ENCODE peak calls at places on chromosomes 7 and 10, in six cellular contexts. D is cardiac fibroblast; Q is PC-9; E is GM12865; W is CD8-positive, alpha-beta T cell; R is choroid plexus epithelial cell. A is an unnamed sample.

GRCh38 chr10:124547651-124548168 is 86.1 kb downstream of the LHPP start:
- DNase-seq in E (no peak), Q (no peak), R (peak), W (no peak), D (peak), A (no peak)

GRCh38 chr7:42744746-42745145 is 167.1 kb downstream of the C7orf25 start:
- DNase-seq in Q (no peak), W (no peak), E (no peak), R (no peak), D (no peak), A (no peak)

GRCh38 chr7:44147026-44147881 is 6.1 kb upstream of the MYL7 start:
- DNase-seq in R (no peak), E (no peak), Q (no peak), D (no peak), W (no peak), A (no peak)

GRCh38 chr7:40717242-40717641 is 582.4 kb downstream of the SUGCT start:
- DNase-seq in R (peak), Q (peak), W (no peak), D (peak), E (peak), A (no peak)

GRCh38 chr7:120059641-120060040 is 213.3 kb upstream of the KCND2 start:
- DNase-seq in R (no peak), E (no peak), D (no peak), Q (no peak), W (no peak), A (no peak)

GRCh38 chr7:51209426-51209825 is 107.2 kb downstream of the COBL start:
- DNase-seq in R (no peak), E (no peak), Q (no peak), W (no peak), D (no peak), A (no peak)

GRCh38 chr10:48473704-48474103 is 131.2 kb downstream of the ARHGAP22 start:
- DNase-seq in D (no peak), Q (no peak), E (no peak), W (no peak), R (no peak), A (no peak)

GRCh38 chr10:38043516-38043915 is 33.0 kb downstream of the ZNF33A start:
- DNase-seq in D (no peak), Q (no peak), W (no peak), R (no peak), E (no peak), A (no peak)

GRCh38 chr10:78765726-78766335 is 302.9 kb upstream of the ZMIZ1 start:
- DNase-seq in E (no peak), W (no peak), Q (no peak), D (no peak), R (no peak), A (no peak)

GRCh38 chr10:37732685-37733084 is 124.7 kb downstream of the ZNF248 start:
- DNase-seq in Q (no peak), R (no peak), D (peak), E (no peak), W (no peak), A (no peak)

DNA sequence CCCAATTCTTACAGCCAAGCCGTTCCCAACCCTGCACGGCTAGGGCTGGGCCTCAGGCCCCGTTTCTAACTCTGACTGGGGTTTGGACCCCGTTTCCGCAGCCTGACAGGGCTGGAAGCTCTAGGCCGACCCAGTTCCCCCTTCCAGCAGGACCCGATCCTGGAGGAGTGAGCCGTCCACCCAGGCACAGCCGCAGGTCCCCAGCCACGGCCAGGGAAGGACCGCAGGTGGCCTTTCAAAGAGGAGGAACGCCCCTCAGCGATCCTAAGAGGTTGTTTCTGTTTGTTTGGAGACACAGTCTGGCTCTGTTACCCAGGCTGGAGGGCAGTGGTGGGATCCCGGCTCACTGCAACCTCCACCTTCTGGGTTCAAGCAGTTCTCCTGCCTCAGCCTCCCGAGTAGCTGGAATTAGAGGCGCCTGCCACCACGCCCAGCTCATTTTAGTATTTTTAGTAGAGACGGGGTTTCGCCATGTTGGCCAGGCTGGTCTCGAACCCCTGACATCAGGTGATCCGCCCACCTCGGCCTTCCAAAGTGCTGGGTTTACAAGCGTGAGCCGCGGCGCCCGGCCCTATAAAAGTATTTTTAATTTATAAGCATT is 778 bp upstream of the GET4 start:
- DNase-seq in E (no peak), R (no peak), Q (no peak), W (no peak), D (no peak), A (no peak)
- H3K4me3 ChIP-seq in E (peak), R (peak), Q (peak), W (no peak), D (peak), A (peak)

GRCh38 chr10:104641150-104642000 is at the start of gene SORCS3:
- DNase-seq in R (no peak), E (no peak), D (no peak), W (no peak), Q (no peak), A (no peak)
- H3K4me3 ChIP-seq in R (no peak), E (no peak), D (no peak), W (no peak), Q (no peak), A (no peak)

GRCh38 chr10:62266611-62267010 is 2.0 kb downstream of the RTKN2 start:
- DNase-seq in D (no peak), R (no peak), W (no peak), E (no peak), Q (no peak), A (no peak)
- H3K4me3 ChIP-seq in D (no peak), R (no peak), W (no peak), E (no peak), Q (no peak), A (no peak)

DNA sequence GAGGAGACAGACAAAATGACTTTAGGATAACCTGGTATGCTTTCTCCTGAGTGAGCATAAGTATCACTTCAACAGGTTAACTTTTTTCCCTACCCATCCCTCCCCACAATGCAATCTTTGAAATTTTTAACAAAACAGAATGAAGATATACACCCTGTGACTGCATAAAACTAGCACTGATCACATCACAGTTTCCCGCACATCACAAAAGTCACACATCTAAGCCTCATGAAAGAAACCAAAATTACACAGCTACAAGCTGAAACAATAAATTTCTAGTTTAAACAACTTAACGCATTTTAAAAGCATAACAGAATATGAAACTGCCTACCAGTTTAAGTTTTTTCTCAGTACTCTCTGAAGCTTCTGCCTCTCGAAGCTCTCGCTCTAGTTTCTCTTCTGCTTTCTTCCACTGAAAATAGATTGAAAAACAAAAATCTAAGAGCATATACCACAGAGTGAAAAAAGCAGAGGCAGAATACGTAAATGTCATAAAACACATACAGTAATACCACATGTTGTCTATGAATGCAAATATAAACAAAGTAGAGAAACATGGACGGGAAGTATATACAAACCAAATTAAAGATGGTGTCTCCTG is 18.1 kb downstream of the NOC3L start:
- DNase-seq in Q (no peak), W (no peak), R (no peak), E (peak), D (no peak), A (no peak)
- H3K4me3 ChIP-seq in Q (no peak), W (no peak), R (no peak), E (peak), D (no peak), A (no peak)

DNA sequence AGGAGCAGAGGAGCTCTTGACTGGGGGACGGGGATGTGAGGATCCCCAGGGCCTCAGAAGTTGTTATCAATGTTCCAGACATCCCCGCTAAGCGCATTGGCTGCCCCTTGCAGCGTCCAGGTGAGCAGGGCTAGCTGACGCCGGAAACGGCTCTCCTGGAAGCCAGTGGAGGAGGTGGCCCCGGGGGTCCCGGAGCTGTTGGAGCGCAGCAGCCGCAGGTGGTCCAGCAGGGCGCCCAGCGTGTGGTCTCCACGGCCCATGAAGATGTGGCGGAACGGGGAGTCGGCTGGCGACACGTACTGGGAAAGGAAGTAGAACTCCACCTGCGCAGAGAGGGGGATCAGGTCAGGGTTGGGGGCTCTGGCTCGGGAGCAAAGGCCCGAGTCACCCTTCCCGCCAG is 8.5 kb downstream of the MOSPD3 start:
- DNase-seq in Q (no peak), E (no peak), W (no peak), R (no peak), D (no peak), A (no peak)
- H3K4me3 ChIP-seq in Q (no peak), E (no peak), W (no peak), R (no peak), D (no peak), A (no peak)

GRCh38 chr7:134290286-134290685 is 26.4 kb downstream of the SLC35B4 start:
- DNase-seq in Q (no peak), W (no peak), E (no peak), D (peak), R (peak), A (no peak)

GRCh38 chr7:134284952-134285351 is 31.8 kb downstream of the SLC35B4 start:
- DNase-seq in R (no peak), W (no peak), E (no peak), D (no peak), Q (no peak), A (no peak)

GRCh38 chr7:134293029-134293740 is 23.5 kb downstream of the SLC35B4 start:
- DNase-seq in E (peak), D (no peak), W (no peak), R (no peak), Q (no peak), A (no peak)

GRCh38 chr7:134288265-134288664 is 28.5 kb downstream of the SLC35B4 start:
- DNase-seq in Q (no peak), R (no peak), W (no peak), E (no peak), D (no peak), A (no peak)

DNA sequence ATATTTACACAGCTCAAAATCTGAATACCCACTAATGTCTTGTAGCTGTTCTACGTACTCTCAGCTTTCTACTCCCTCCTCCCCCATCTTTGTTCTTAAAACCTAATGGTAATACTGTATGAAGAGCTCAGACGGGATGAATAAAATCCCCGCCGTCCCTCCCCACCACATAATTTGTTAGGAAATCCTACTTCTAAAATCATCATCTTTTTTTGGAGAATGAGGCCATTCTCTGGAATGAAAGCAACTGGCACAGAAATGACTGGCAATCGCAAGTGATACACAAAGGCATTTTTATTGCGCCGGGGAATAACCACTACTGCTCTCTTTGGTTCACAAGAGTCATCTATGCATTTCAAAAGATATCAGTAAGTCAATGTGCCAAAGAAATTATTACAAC is 27.3 kb downstream of the SLC35B4 start:
- DNase-seq in R (no peak), Q (no peak), D (no peak), W (no peak), E (no peak), A (no peak)
- H3K4me3 ChIP-seq in R (no peak), Q (no peak), D (no peak), W (no peak), E (no peak), A (no peak)

DNA sequence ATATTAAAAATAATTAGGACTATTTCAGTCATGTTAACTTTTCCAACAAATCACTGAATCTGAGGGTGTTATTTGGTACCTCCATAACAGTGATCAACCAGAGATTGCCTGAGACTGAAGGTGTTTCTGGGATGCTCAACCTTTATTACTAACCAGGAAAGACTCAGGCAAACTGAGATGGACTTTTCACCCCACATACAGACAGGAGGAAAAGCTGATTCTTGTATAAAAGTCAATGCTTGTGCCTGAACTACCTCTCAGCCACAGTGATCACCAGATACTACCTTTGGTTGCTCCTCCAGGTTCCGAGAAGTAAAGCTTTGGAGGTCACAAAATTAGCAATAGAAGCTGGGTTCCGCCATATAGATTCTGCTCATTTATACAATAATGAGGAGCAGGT is 1.9 kb downstream of the AKR1C3 start:
- DNase-seq in D (no peak), W (no peak), R (no peak), E (no peak), Q (no peak), A (no peak)
- H3K4me3 ChIP-seq in D (peak), W (no peak), R (peak), E (no peak), Q (peak), A (no peak)

DNA sequence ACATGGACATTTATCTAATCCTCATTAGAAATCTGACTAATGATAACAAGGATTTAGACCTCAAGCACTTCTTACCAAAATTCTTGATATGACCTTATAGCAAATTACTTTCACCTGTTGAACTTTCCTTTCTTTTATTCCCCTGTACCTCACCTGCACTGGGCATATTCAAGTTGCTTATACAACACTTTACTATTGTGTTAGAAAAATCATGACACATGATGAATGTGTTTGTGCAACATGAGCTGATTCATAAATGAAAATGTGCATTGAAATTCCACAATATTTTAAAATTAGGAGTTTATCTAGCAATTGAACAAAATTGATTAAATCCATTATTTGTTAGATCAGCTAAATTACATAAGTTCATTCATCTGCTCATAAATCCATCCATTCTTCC is 160.6 kb downstream of the CFTR start:
- DNase-seq in D (no peak), R (no peak), E (no peak), Q (no peak), W (no peak), A (no peak)
- H3K4me3 ChIP-seq in D (no peak), R (no peak), E (no peak), Q (no peak), W (no peak), A (no peak)

GRCh38 chr10:118333871-118334270 is 8.3 kb downstream of the FAM204A start:
- DNase-seq in W (no peak), Q (no peak), R (no peak), E (no peak), D (no peak), A (no peak)

GRCh38 chr10:118340486-118340885 is 1.6 kb downstream of the FAM204A start:
- DNase-seq in E (peak), Q (no peak), D (no peak), W (no peak), R (no peak), A (no peak)

GRCh38 chr10:118332948-118333710 is 9.0 kb downstream of the FAM204A start:
- DNase-seq in Q (no peak), D (peak), W (no peak), E (no peak), R (peak), A (no peak)

GRCh38 chr10:118339096-118339495 is 3.0 kb downstream of the FAM204A start:
- DNase-seq in Q (no peak), E (no peak), W (no peak), D (no peak), R (no peak), A (no peak)

GRCh38 chr10:118337356-118337755 is 4.8 kb downstream of the FAM204A start:
- DNase-seq in E (no peak), R (no peak), D (no peak), W (no peak), Q (no peak), A (no peak)
- H3K4me3 ChIP-seq in E (no peak), R (no peak), D (no peak), W (no peak), Q (no peak), A (no peak)

A was measured in AG04449.